ENCODE peak calls at places on chromosomes 12 and 14, in four cellular contexts. X is HL-60, W is K562, F is GM12878. H is an unnamed sample.

GRCh38 chr12:5258498-5258897 is 173.4 kb upstream of the NTF3 start:
- DNase-seq in X (no peak), W (no peak), F (no peak), H (no peak)

GRCh38 chr12:116370004-116370404 is 92.5 kb upstream of the MED13L start:
- DNase-seq in X (no peak), W (no peak), F (no peak), H (no peak)

GRCh38 chr14:37939442-37940028 is 268.2 kb upstream of the SSTR1 start:
- DNase-seq in X (no peak), W (no peak), F (no peak), H (no peak)

GRCh38 chr12:114976959-114977358 is 293.0 kb upstream of the TBX3 start:
- DNase-seq in X (no peak), W (no peak), F (no peak), H (no peak)

GRCh38 chr14:31326111-31326510 is 94.2 kb downstream of the HEATR5A start:
- DNase-seq in X (no peak), W (no peak), F (no peak), H (no peak)

GRCh38 chr12:55641595-55641994 is 4.9 kb downstream of the OR10P1 start:
- DNase-seq in X (no peak), W (no peak), F (no peak), H (no peak)

GRCh38 chr12:129659927-129660326 is 243.9 kb downstream of the TMEM132D start:
- DNase-seq in X (no peak), W (peak; percentile 25), F (no peak), H (no peak)

GRCh38 chr12:48001426-48002178 is 2.7 kb downstream of the COL2A1 start:
- DNase-seq in X (no peak), W (peak; percentile 55), F (no peak), H (no peak)

GRCh38 chr12:5301539-5301938 is 130.4 kb upstream of the NTF3 start:
- DNase-seq in X (no peak), W (no peak), F (no peak), H (no peak)

GRCh38 chr12:107310621-107311020 is 217.3 kb upstream of the CRY1 start:
- DNase-seq in X (no peak), W (no peak), F (no peak), H (no peak)

GRCh38 chr14:69153848-69154208 is 909 bp upstream of the DCAF5 start:
- DNase-seq in X (no peak), W (no peak), F (no peak), H (no peak)

GRCh38 chr14:52338282-52338681 is 24.2 kb downstream of the PTGER2 start:
- DNase-seq in X (no peak), W (no peak), F (no peak), H (no peak)

GRCh38 chr12:58728397-58728796 is 191.9 kb downstream of the LRIG3 start:
- DNase-seq in X (no peak), W (no peak), F (no peak), H (no peak)

GRCh38 chr14:55136868-55137785 is 8.1 kb downstream of the LGALS3 start:
- DNase-seq in X (no peak), W (no peak), F (no peak), H (no peak)

GRCh38 chr12:64400041-64400440 is 4.2 kb upstream of the XPOT start:
- DNase-seq in X (no peak), W (no peak), F (no peak), H (no peak)

GRCh38 chr12:115232455-115233156 is 548.6 kb upstream of the TBX3 start:
- DNase-seq in X (no peak), W (no peak), F (no peak), H (no peak)

GRCh38 chr12:86445361-86445760 is 189.2 kb upstream of the MGAT4C start:
- DNase-seq in X (no peak), W (no peak), F (no peak), H (no peak)

GRCh38 chr12:79546461-79547043 is 144.2 kb downstream of the PAWR start:
- DNase-seq in X (no peak), W (no peak), F (no peak), H (no peak)

GRCh38 chr14:48614003-48614402 is 938.6 kb upstream of the MDGA2 start:
- DNase-seq in X (no peak), W (no peak), F (no peak), H (no peak)

GRCh38 chr12:49899286-49899843 is 4.3 kb downstream of the FAIM2 start:
- DNase-seq in X (no peak), W (no peak), F (no peak), H (no peak)

GRCh38 chr12:25811656-25812126 is 146.8 kb upstream of the RASSF8 start:
- DNase-seq in X (no peak), W (no peak), F (peak; percentile 52), H (no peak)

GRCh38 chr12:109833307-109834189 is at the start of gene TRPV4:
- DNase-seq in X (no peak), W (peak; percentile 85), F (no peak), H (no peak)

GRCh38 chr12:25272937-25273526 is 22.3 kb upstream of the KRAS start:
- DNase-seq in X (no peak), W (no peak), F (no peak), H (no peak)

GRCh38 chr12:48542300-48542928 is 17.0 kb downstream of the OR8S1 start:
- DNase-seq in X (peak; percentile 21), W (peak; percentile 50), F (no peak), H (no peak)

GRCh38 chr12:132685400-132685799 is 1.7 kb downstream of the POLE start:
- DNase-seq in X (no peak), W (no peak), F (no peak), H (no peak)

GRCh38 chr14:28629328-28630004 is 137.1 kb upstream of the FOXG1 start:
- DNase-seq in X (no peak), W (no peak), F (no peak), H (no peak)

GRCh38 chr14:77868552-77869300 is 68.8 kb downstream of the ADCK1 start:
- DNase-seq in X (no peak), W (no peak), F (no peak), H (no peak)

GRCh38 chr12:84911331-84912190 is 1.0 kb downstream of the SLC6A15 start:
- DNase-seq in X (no peak), W (no peak), F (no peak), H (peak; percentile 7)

GRCh38 chr12:112131686-112132085 is 6.3 kb downstream of the TRAFD1 start:
- DNase-seq in X (no peak), W (no peak), F (no peak), H (no peak)

GRCh38 chr12:27015730-27016076 is 1.5 kb upstream of the TM7SF3 start:
- DNase-seq in X (peak; percentile 31), W (peak; percentile 19), F (no peak), H (no peak)

GRCh38 chr12:95548539-95549391 is 2.5 kb downstream of the USP44 start:
- DNase-seq in X (no peak), W (peak; percentile 85), F (no peak), H (peak; percentile 59)
- TF ChIP-seq SPI1 in X (no peak), W (no peak), F (no peak), H (no peak)

DNA sequence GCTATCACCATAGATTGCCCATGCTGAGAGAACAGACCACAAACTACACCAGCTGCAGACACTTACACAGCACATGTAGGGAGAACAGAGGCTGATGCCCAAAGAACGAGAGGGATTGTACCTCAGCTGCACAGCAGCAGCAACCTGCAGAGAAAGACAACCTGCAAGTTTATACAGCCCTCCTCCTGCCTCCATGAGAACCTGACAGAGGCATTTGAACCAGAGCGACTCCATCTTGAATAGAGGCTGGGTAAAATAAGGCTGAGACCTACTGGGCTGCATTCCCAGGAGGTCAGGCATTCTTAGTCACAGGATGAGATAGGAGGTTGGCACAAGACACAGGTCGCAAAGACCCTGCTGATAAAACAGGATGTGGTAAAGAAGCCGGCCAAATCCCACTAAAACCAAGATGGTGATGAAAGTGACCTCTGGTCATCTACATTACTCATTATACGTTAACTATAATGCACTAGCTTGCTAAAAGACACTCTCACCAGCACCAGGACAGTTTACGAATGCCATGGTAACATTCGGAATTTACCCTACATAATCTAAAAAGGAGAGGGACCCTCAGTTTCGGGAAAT is 262.4 kb upstream of the HMGA2 start:
- DNase-seq in X (no peak), W (no peak), F (no peak), H (no peak)
- TF ChIP-seq SPI1 in X (no peak), W (no peak), F (no peak), H (no peak)

GRCh38 chr12:108609535-108610335 is 11.9 kb upstream of the TMEM119 start:
- DNase-seq in X (no peak), W (peak; percentile 45), F (no peak), H (no peak)
- TF ChIP-seq SPI1 in X (no peak), W (no peak), F (no peak), H (no peak)

GRCh38 chr12:120643574-120643973 is 3.1 kb downstream of the CABP1 start:
- DNase-seq in X (no peak), W (no peak), F (no peak), H (no peak)

GRCh38 chr12:120642806-120643205 is 2.4 kb downstream of the CABP1 start:
- DNase-seq in X (no peak), W (no peak), F (no peak), H (no peak)

GRCh38 chr12:120642086-120642485 is 1.7 kb downstream of the CABP1 start:
- DNase-seq in X (no peak), W (no peak), F (no peak), H (no peak)

GRCh38 chr12:120640840-120641833 is 711 bp downstream of the CABP1 start:
- DNase-seq in X (no peak), W (peak; percentile 77), F (no peak), H (peak; percentile 59)

DNA sequence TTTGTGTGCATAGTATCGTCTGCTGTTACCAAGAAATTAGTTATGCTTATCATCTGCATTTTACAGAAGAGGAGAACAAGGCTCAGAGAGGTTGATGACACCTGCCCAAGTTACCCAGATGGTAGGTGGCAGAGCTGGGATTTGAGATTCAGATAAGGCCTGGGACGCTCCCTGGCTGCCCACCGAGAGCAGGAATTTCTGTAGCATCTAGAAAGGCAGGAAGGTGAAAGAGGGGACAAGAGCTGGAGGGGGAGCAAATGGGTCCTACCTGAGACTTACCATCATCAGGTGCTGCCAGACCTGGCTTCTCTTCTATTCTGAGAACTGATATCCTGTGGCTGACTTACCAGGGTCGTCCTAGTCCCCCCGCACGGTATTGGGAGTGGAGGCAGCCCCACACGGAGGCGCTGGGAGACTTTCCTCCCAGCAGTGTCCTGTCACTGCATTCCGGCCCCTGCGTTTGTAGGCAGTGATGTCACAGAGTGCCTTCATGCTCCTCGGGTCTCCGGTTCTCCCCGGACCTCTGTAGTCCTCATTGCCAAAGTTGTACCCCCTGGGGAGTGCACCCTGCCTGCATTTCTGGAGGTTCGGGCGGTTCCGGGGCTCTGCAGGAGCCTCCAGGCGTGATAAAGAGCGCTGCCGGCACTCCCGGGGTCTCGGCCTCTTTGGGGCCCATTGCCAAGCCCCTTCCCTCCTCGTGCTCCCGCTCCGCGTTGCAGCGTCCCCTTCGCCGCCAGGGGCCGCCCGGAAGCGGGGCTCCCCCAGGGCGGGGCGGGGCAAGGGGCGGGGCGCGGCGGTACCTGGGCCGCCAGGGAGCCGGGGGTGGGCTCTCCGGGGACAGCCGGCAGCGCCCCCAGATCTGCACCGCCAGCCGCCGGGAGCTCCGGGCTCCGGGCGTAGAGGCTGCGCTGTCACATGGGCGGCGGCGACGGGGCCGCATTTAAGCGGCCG is at the start of gene CABP1:
- DNase-seq in X (no peak), W (peak; percentile 97), F (no peak), H (peak; percentile 84)
- TF ChIP-seq SPI1 in X (no peak), W (no peak), F (no peak), H (no peak)

DNA sequence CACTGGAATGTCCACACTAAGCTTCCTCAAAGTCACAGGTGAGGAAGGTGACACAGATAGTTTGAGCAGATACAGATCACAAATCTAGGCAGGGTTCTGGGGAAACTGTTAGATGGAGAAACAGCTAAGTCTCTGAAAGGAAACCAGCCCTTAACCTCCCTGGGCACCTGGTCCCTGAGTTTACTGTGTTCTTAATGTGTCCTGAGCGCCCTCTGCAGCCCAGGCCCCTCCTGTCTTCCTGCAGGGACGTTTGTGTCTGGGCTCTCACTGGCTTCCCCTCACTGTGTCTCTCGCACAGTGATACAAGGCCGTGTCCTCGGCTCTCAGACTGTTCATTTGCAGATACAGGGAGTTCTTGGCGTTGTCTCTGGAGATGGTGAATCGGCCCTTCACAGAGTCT is 684.3 kb downstream of the TMEM121 start:
- DNase-seq in X (no peak), W (no peak), F (no peak), H (no peak)
- TF ChIP-seq SPI1 in X (no peak), W (no peak), F (no peak), H (no peak)

H was measured in GM12891.